ENCODE peak calls at places on chromosomes 3 and 15, in eight cellular contexts. One of them, this sample, is unnamed.
A peak's percentile ranks its signal among the peaks of the same experiment; 100 is the strongest.

GRCh38 chr15:78104566-78105500 is 12.5 kb downstream of the SH2D7 start:
- DNase-seq in heart left ventricle: no peak
- DNase-seq in psoas muscle: no peak
- DNase-seq in right cardiac atrium: peak; percentile 41
- DNase-seq in suprapubic skin: peak; percentile 49
- DNase-seq in GM12878: no peak
- DNase-seq in lower lobe of right lung: no peak
- DNase-seq in Peyer's patch: peak; percentile 53
- DNase-seq in this sample: peak; percentile 29

GRCh38 chr3:195081242-195081963 is 189.6 kb downstream of the XXYLT1 start:
- DNase-seq in GM12878: no peak
- DNase-seq in suprapubic skin: no peak
- DNase-seq in psoas muscle: peak; percentile 2
- DNase-seq in heart left ventricle: no peak
- DNase-seq in Peyer's patch: no peak
- DNase-seq in right cardiac atrium: peak; percentile 33
- DNase-seq in lower lobe of right lung: peak; percentile 31
- DNase-seq in this sample: no peak

GRCh38 chr3:16912400-16913263 is 27.9 kb downstream of the PLCL2 start:
- DNase-seq in Peyer's patch: no peak
- DNase-seq in suprapubic skin: no peak
- DNase-seq in psoas muscle: no peak
- DNase-seq in GM12878: peak; percentile 90
- DNase-seq in right cardiac atrium: no peak
- DNase-seq in lower lobe of right lung: no peak
- DNase-seq in heart left ventricle: no peak
- DNase-seq in this sample: no peak

GRCh38 chr15:74317820-74318375 is 49.5 kb downstream of the CYP11A1 start:
- DNase-seq in heart left ventricle: peak; percentile 93
- DNase-seq in right cardiac atrium: peak; percentile 95
- DNase-seq in suprapubic skin: peak; percentile 85
- DNase-seq in Peyer's patch: peak; percentile 54
- DNase-seq in GM12878: no peak
- DNase-seq in psoas muscle: peak; percentile 84
- DNase-seq in lower lobe of right lung: no peak
- DNase-seq in this sample: no peak

GRCh38 chr15:58585668-58586461 is 154.1 kb downstream of the LIPC start:
- DNase-seq in psoas muscle: no peak
- DNase-seq in heart left ventricle: no peak
- DNase-seq in GM12878: peak; percentile 59
- DNase-seq in suprapubic skin: no peak
- DNase-seq in Peyer's patch: no peak
- DNase-seq in right cardiac atrium: no peak
- DNase-seq in lower lobe of right lung: no peak
- DNase-seq in this sample: no peak

GRCh38 chr3:58665410-58665809 is 1.2 kb downstream of the FAM3D start:
- DNase-seq in Peyer's patch: peak; percentile 58
- DNase-seq in GM12878: no peak
- DNase-seq in heart left ventricle: no peak
- DNase-seq in suprapubic skin: peak; percentile 3
- DNase-seq in psoas muscle: no peak
- DNase-seq in right cardiac atrium: no peak
- DNase-seq in lower lobe of right lung: no peak
- DNase-seq in this sample: peak; percentile 63

GRCh38 chr15:62105266-62105665 is 38.5 kb downstream of the C2CD4A start:
- DNase-seq in Peyer's patch: no peak
- DNase-seq in right cardiac atrium: no peak
- DNase-seq in psoas muscle: no peak
- DNase-seq in lower lobe of right lung: no peak
- DNase-seq in GM12878: no peak
- DNase-seq in heart left ventricle: no peak
- DNase-seq in suprapubic skin: no peak
- DNase-seq in this sample: no peak

GRCh38 chr3:32238816-32239637 is 547 bp downstream of the CMTM8 start:
- DNase-seq in suprapubic skin: peak; percentile 64
- DNase-seq in psoas muscle: peak; percentile 32
- DNase-seq in GM12878: no peak
- DNase-seq in lower lobe of right lung: peak; percentile 64
- DNase-seq in Peyer's patch: peak; percentile 61
- DNase-seq in right cardiac atrium: peak; percentile 71
- DNase-seq in heart left ventricle: peak; percentile 43
- DNase-seq in this sample: peak; percentile 53

GRCh38 chr3:190695225-190695624 is 167.3 kb downstream of the GMNC start:
- DNase-seq in Peyer's patch: no peak
- DNase-seq in psoas muscle: no peak
- DNase-seq in suprapubic skin: no peak
- DNase-seq in heart left ventricle: no peak
- DNase-seq in lower lobe of right lung: no peak
- DNase-seq in right cardiac atrium: no peak
- DNase-seq in GM12878: no peak
- DNase-seq in this sample: no peak

GRCh38 chr15:45399381-45400212 is 21.3 kb upstream of the GATM start:
- DNase-seq in Peyer's patch: no peak
- DNase-seq in psoas muscle: no peak
- DNase-seq in lower lobe of right lung: no peak
- DNase-seq in heart left ventricle: no peak
- DNase-seq in GM12878: no peak
- DNase-seq in suprapubic skin: no peak
- DNase-seq in right cardiac atrium: no peak
- DNase-seq in this sample: peak; percentile 79

GRCh38 chr3:117512975-117513374 is 803.4 kb downstream of the TUSC7 start:
- DNase-seq in GM12878: no peak
- DNase-seq in heart left ventricle: no peak
- DNase-seq in right cardiac atrium: no peak
- DNase-seq in suprapubic skin: no peak
- DNase-seq in psoas muscle: no peak
- DNase-seq in lower lobe of right lung: no peak
- DNase-seq in Peyer's patch: no peak
- DNase-seq in this sample: no peak

GRCh38 chr3:46977811-46978195 is 1.3 kb upstream of the CCDC12 start:
- DNase-seq in right cardiac atrium: peak; percentile 43
- DNase-seq in Peyer's patch: no peak
- DNase-seq in suprapubic skin: peak; percentile 63
- DNase-seq in lower lobe of right lung: no peak
- DNase-seq in GM12878: no peak
- DNase-seq in psoas muscle: no peak
- DNase-seq in heart left ventricle: no peak
- DNase-seq in this sample: no peak

GRCh38 chr3:46976326-46977190 is at the start of gene CCDC12:
- DNase-seq in suprapubic skin: peak; percentile 98
- DNase-seq in heart left ventricle: peak; percentile 96
- DNase-seq in Peyer's patch: peak; percentile 98
- DNase-seq in GM12878: peak; percentile 94
- DNase-seq in right cardiac atrium: peak; percentile 97
- DNase-seq in psoas muscle: peak; percentile 94
- DNase-seq in lower lobe of right lung: peak; percentile 96
- DNase-seq in this sample: peak; percentile 100

GRCh38 chr3:46978985-46979944 is at the start of gene NBEAL2:
- DNase-seq in suprapubic skin: peak; percentile 98
- DNase-seq in Peyer's patch: peak; percentile 99
- DNase-seq in heart left ventricle: peak; percentile 97
- DNase-seq in right cardiac atrium: peak; percentile 99
- DNase-seq in psoas muscle: peak; percentile 98
- DNase-seq in lower lobe of right lung: peak; percentile 99
- DNase-seq in GM12878: peak; percentile 75
- DNase-seq in this sample: peak; percentile 96

GRCh38 chr3:46979958-46980497 is 562 bp downstream of the NBEAL2 start:
- DNase-seq in Peyer's patch: peak; percentile 68
- DNase-seq in right cardiac atrium: peak; percentile 75
- DNase-seq in psoas muscle: peak; percentile 41
- DNase-seq in lower lobe of right lung: peak; percentile 70
- DNase-seq in GM12878: no peak
- DNase-seq in suprapubic skin: no peak
- DNase-seq in heart left ventricle: no peak
- DNase-seq in this sample: no peak

GRCh38 chr3:46978381-46978780 is 1.1 kb upstream of the NBEAL2 start:
- DNase-seq in heart left ventricle: no peak
- DNase-seq in Peyer's patch: no peak
- DNase-seq in GM12878: no peak
- DNase-seq in psoas muscle: no peak
- DNase-seq in lower lobe of right lung: peak; percentile 46
- DNase-seq in right cardiac atrium: peak; percentile 53
- DNase-seq in suprapubic skin: peak; percentile 63
- DNase-seq in this sample: no peak
- H3K4me1 ChIP-seq in heart left ventricle: peaks cover 4% of the 10 kb centered on the region
- H3K4me1 ChIP-seq in Peyer's patch: no peaks in the 10 kb centered on the region
- H3K4me1 ChIP-seq in GM12878: peaks cover 29% of the 10 kb centered on the region
- H3K4me1 ChIP-seq in psoas muscle: peaks cover 27% of the 10 kb centered on the region
- H3K4me1 ChIP-seq in lower lobe of right lung: peaks cover 70% of the 10 kb centered on the region
- H3K4me1 ChIP-seq in right cardiac atrium: peaks cover 3% of the 10 kb centered on the region
- H3K4me1 ChIP-seq in suprapubic skin: peaks cover 83% of the 10 kb centered on the region
- H3K4me1 ChIP-seq in this sample: peaks cover 14% of the 10 kb centered on the region

DNA sequence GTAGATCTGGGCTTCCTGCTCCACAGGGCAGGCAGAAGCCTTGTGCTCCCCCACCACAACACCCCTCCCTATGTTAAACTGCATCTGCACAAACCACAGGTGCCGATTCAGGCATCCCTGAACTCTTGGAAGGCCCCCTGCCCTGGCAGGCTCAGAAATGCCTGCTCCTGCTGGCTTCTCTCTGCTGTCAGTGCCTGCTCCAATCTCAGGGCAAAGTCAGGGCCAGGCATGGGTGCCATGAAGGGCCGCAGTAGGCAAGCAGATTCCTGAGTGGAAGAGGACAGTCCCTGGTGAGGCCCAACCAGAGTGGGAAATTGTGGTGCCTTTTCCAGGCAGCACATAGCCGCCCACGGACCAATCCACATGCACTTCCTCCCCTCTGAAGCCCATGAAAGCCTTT is 13.6 kb downstream of the PRR20G start:
- DNase-seq in lower lobe of right lung: no peak
- DNase-seq in Peyer's patch: no peak
- DNase-seq in GM12878: no peak
- DNase-seq in psoas muscle: no peak
- DNase-seq in heart left ventricle: no peak
- DNase-seq in right cardiac atrium: no peak
- DNase-seq in suprapubic skin: no peak
- DNase-seq in this sample: no peak
- H3K9me3 ChIP-seq in lower lobe of right lung: peaks cover 7% of the 10 kb centered on the region
- H3K9me3 ChIP-seq in Peyer's patch: no peaks in the 10 kb centered on the region
- H3K9me3 ChIP-seq in GM12878: no peaks in the 10 kb centered on the region
- H3K9me3 ChIP-seq in psoas muscle: peaks cover 4% of the 10 kb centered on the region
- H3K9me3 ChIP-seq in heart left ventricle: peaks cover 4% of the 10 kb centered on the region
- H3K9me3 ChIP-seq in right cardiac atrium: no peaks in the 10 kb centered on the region
- H3K9me3 ChIP-seq in suprapubic skin: no peaks in the 10 kb centered on the region
- H3K9me3 ChIP-seq in this sample: no peaks in the 10 kb centered on the region

DNA sequence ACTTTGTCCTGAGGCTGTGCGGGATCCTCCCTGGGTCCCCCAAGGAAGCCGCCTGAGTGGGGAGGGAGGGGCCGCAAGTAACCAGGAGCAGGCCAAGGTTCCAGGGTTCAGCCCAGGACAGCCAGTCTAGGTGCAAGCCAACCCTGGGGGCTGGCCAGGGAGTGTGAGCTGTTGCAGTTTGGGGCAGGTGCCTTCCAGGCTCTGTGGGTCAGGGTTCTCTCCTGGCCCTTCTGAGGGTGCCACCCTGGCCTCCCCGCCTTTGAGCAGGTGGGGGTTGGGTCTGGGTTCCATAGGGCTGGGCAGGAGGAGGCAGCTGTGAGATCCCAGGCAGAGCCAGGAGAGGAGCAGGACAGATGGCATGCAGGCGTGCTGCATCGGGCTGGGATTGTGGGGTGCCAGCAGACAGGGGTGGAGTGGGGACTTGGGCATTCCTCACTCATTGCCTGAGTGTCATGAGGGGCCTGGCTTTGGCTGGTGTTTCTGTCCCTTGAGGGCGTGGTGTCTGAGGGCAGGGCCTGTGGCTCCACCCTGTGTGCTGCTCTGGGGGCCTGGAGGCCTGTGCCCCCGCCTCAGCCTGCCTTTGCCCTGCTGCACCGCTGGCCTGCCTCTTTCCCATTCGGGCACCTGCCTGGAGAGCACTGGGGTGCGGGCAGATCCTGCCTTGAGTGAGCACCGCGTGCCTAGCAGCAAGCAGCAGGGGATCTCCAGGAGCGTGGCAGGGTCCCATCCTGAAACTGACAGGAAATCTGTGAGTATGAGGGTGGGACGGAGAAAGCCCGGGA is 18.4 kb downstream of the KLF13 start:
- DNase-seq in suprapubic skin: peak; percentile 78
- DNase-seq in psoas muscle: peak; percentile 50
- DNase-seq in right cardiac atrium: peak; percentile 86
- DNase-seq in heart left ventricle: peak; percentile 67
- DNase-seq in lower lobe of right lung: peak; percentile 71
- DNase-seq in Peyer's patch: peak; percentile 91
- DNase-seq in GM12878: no peak
- DNase-seq in this sample: peak; percentile 98
- H3K4me3 ChIP-seq in suprapubic skin: peak overlapping the region; percentile 42
- H3K4me3 ChIP-seq in psoas muscle: peak overlapping the region; percentile 44
- H3K4me3 ChIP-seq in right cardiac atrium: no peak overlapping the region
- H3K4me3 ChIP-seq in heart left ventricle: peak overlapping the region; percentile 18
- H3K4me3 ChIP-seq in lower lobe of right lung: peak overlapping the region; percentile 44
- H3K4me3 ChIP-seq in Peyer's patch: peak overlapping the region; percentile 43
- H3K4me3 ChIP-seq in GM12878: peak overlapping the region; percentile 80
- H3K4me3 ChIP-seq in this sample: peak overlapping the region; percentile 50

GRCh38 chr3:45566951-45567411 is 27.6 kb upstream of the LIMD1 start:
- DNase-seq in suprapubic skin: no peak
- DNase-seq in lower lobe of right lung: no peak
- DNase-seq in psoas muscle: no peak
- DNase-seq in right cardiac atrium: no peak
- DNase-seq in Peyer's patch: peak; percentile 38
- DNase-seq in heart left ventricle: no peak
- DNase-seq in GM12878: no peak
- DNase-seq in this sample: no peak

GRCh38 chr3:45565341-45565740 is 29.2 kb upstream of the LIMD1 start:
- DNase-seq in Peyer's patch: peak; percentile 50
- DNase-seq in right cardiac atrium: no peak
- DNase-seq in GM12878: no peak
- DNase-seq in lower lobe of right lung: no peak
- DNase-seq in suprapubic skin: no peak
- DNase-seq in heart left ventricle: no peak
- DNase-seq in psoas muscle: no peak
- DNase-seq in this sample: no peak

GRCh38 chr3:45566205-45566604 is 28.3 kb upstream of the LIMD1 start:
- DNase-seq in lower lobe of right lung: no peak
- DNase-seq in heart left ventricle: no peak
- DNase-seq in right cardiac atrium: no peak
- DNase-seq in suprapubic skin: no peak
- DNase-seq in psoas muscle: no peak
- DNase-seq in GM12878: no peak
- DNase-seq in Peyer's patch: peak; percentile 43
- DNase-seq in this sample: no peak

GRCh38 chr3:45568848-45569247 is 25.7 kb upstream of the LIMD1 start:
- DNase-seq in Peyer's patch: peak; percentile 2
- DNase-seq in GM12878: no peak
- DNase-seq in suprapubic skin: no peak
- DNase-seq in psoas muscle: no peak
- DNase-seq in heart left ventricle: no peak
- DNase-seq in right cardiac atrium: no peak
- DNase-seq in lower lobe of right lung: no peak
- DNase-seq in this sample: no peak

DNA sequence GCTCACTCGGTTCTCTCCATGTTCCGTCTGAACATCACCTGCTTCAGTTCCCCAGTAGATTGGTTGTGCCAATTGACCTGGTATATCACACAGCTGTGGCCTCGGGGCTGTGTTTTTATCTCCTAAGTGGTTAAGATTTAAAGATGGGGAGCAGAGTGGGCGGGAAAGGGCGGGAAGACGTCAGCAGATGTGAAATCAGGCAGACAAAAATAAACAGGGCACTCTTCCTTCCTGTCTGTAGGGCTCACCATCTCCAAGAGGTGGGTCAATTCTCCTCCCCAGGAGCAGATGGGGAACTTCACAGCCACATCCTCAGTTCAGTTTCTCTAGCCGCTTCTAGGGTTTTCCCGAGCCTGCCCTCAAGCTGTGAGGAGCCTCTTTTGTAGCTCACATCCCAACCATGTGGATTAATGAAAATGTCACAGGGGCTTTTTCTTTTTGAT is 26.8 kb upstream of the LIMD1 start:
- DNase-seq in GM12878: peak; percentile 84
- DNase-seq in psoas muscle: no peak
- DNase-seq in Peyer's patch: peak; percentile 64
- DNase-seq in lower lobe of right lung: no peak
- DNase-seq in suprapubic skin: no peak
- DNase-seq in right cardiac atrium: no peak
- DNase-seq in heart left ventricle: no peak
- DNase-seq in this sample: no peak
- H3K4me1 ChIP-seq in GM12878: peaks cover 54% of the 10 kb centered on the region
- H3K4me1 ChIP-seq in psoas muscle: peaks cover 11% of the 10 kb centered on the region
- H3K4me1 ChIP-seq in Peyer's patch: no peaks in the 10 kb centered on the region
- H3K4me1 ChIP-seq in lower lobe of right lung: peaks cover 40% of the 10 kb centered on the region
- H3K4me1 ChIP-seq in suprapubic skin: peaks cover 4% of the 10 kb centered on the region
- H3K4me1 ChIP-seq in right cardiac atrium: no peaks in the 10 kb centered on the region
- H3K4me1 ChIP-seq in heart left ventricle: no peaks in the 10 kb centered on the region
- H3K4me1 ChIP-seq in this sample: peaks cover 5% of the 10 kb centered on the region

This sample was measured in small intestine.